ENCODE peak calls at places on chromosomes 4 and X, in six cellular contexts. One of them, this sample, is unnamed.

GRCh38 chr4:130029442-130029841 is 933.5 kb downstream of the C4orf33 start:
- DNase-seq in substantia nigra: no peak
- DNase-seq in ovary: no peak
- DNase-seq in mesendoderm: peak
- DNase-seq in PC-9: no peak
- DNase-seq in thoracic aorta: no peak
- DNase-seq in this sample: no peak

GRCh38 chrX:11890843-11891514 is 132.9 kb downstream of the MSL3 start:
- DNase-seq in thoracic aorta: no peak
- DNase-seq in substantia nigra: no peak
- DNase-seq in mesendoderm: no peak
- DNase-seq in PC-9: no peak
- DNase-seq in ovary: no peak
- DNase-seq in this sample: no peak

GRCh38 chr4:13984996-13985780 is 357.7 kb upstream of the BOD1L1 start:
- DNase-seq in thoracic aorta: no peak
- DNase-seq in substantia nigra: no peak
- DNase-seq in ovary: no peak
- DNase-seq in mesendoderm: no peak
- DNase-seq in PC-9: no peak
- DNase-seq in this sample: no peak

GRCh38 chrX:42246814-42247213 is 323.5 kb upstream of the CASK start:
- DNase-seq in thoracic aorta: no peak
- DNase-seq in PC-9: no peak
- DNase-seq in mesendoderm: no peak
- DNase-seq in substantia nigra: no peak
- DNase-seq in ovary: no peak
- DNase-seq in this sample: no peak

GRCh38 chr4:159282944-159283343 is 180.1 kb downstream of the RAPGEF2 start:
- DNase-seq in thoracic aorta: no peak
- DNase-seq in ovary: no peak
- DNase-seq in mesendoderm: no peak
- DNase-seq in PC-9: no peak
- DNase-seq in substantia nigra: no peak
- DNase-seq in this sample: no peak

GRCh38 chr4:140575489-140575888 is 6.7 kb upstream of the UCP1 start:
- DNase-seq in mesendoderm: no peak
- DNase-seq in substantia nigra: no peak
- DNase-seq in PC-9: no peak
- DNase-seq in ovary: no peak
- DNase-seq in thoracic aorta: no peak
- DNase-seq in this sample: no peak

GRCh38 chr4:145066063-145066501 is 31.9 kb downstream of the ANAPC10 start:
- DNase-seq in mesendoderm: peak
- DNase-seq in substantia nigra: no peak
- DNase-seq in PC-9: no peak
- DNase-seq in ovary: no peak
- DNase-seq in thoracic aorta: no peak
- DNase-seq in this sample: no peak

GRCh38 chr4:13244342-13244905 is 239.7 kb downstream of the RAB28 start:
- DNase-seq in ovary: no peak
- DNase-seq in mesendoderm: peak
- DNase-seq in thoracic aorta: no peak
- DNase-seq in substantia nigra: no peak
- DNase-seq in PC-9: no peak
- DNase-seq in this sample: no peak

GRCh38 chr4:73897380-73898136 is 28.4 kb downstream of the CXCL1 start:
- DNase-seq in thoracic aorta: no peak
- DNase-seq in substantia nigra: no peak
- DNase-seq in PC-9: no peak
- DNase-seq in ovary: no peak
- DNase-seq in mesendoderm: no peak
- DNase-seq in this sample: no peak

GRCh38 chr4:188383180-188383579 is 243.9 kb downstream of the TRIML1 start:
- DNase-seq in substantia nigra: no peak
- DNase-seq in PC-9: no peak
- DNase-seq in thoracic aorta: no peak
- DNase-seq in ovary: no peak
- DNase-seq in mesendoderm: no peak
- DNase-seq in this sample: no peak

GRCh38 chr4:73127839-73128448 is 58.4 kb upstream of the COX18 start:
- DNase-seq in substantia nigra: no peak
- DNase-seq in ovary: no peak
- DNase-seq in thoracic aorta: no peak
- DNase-seq in PC-9: no peak
- DNase-seq in mesendoderm: peak
- DNase-seq in this sample: peak

GRCh38 chrX:10620121-10620699 is at the start of gene MID1:
- DNase-seq in mesendoderm: peak
- DNase-seq in PC-9: peak
- DNase-seq in substantia nigra: peak
- DNase-seq in thoracic aorta: peak
- DNase-seq in ovary: peak
- DNase-seq in this sample: peak

GRCh38 chr4:83599183-83599582 is 63.3 kb downstream of the GPAT3 start:
- DNase-seq in thoracic aorta: no peak
- DNase-seq in ovary: no peak
- DNase-seq in PC-9: no peak
- DNase-seq in mesendoderm: peak
- DNase-seq in substantia nigra: no peak
- DNase-seq in this sample: no peak

GRCh38 chr4:2796261-2797187 is 3.6 kb downstream of the SH3BP2 start:
- DNase-seq in mesendoderm: no peak
- DNase-seq in thoracic aorta: no peak
- DNase-seq in substantia nigra: no peak
- DNase-seq in ovary: peak
- DNase-seq in PC-9: peak
- DNase-seq in this sample: no peak

GRCh38 chr4:21554510-21554909 is 394.1 kb downstream of the KCNIP4 start:
- DNase-seq in substantia nigra: no peak
- DNase-seq in mesendoderm: no peak
- DNase-seq in thoracic aorta: no peak
- DNase-seq in ovary: no peak
- DNase-seq in PC-9: no peak
- DNase-seq in this sample: no peak

GRCh38 chr4:131093303-131093702 is 1997.4 kb downstream of the C4orf33 start:
- DNase-seq in mesendoderm: peak
- DNase-seq in thoracic aorta: no peak
- DNase-seq in PC-9: no peak
- DNase-seq in substantia nigra: no peak
- DNase-seq in ovary: no peak
- DNase-seq in this sample: no peak

GRCh38 chrX:17737707-17738001 is 361 bp downstream of the SCML1 start:
- DNase-seq in mesendoderm: no peak
- DNase-seq in PC-9: no peak
- DNase-seq in substantia nigra: no peak
- DNase-seq in ovary: no peak
- DNase-seq in thoracic aorta: no peak
- DNase-seq in this sample: no peak

GRCh38 chr4:137267024-137267423 is 265.3 kb downstream of the PCDH18 start:
- DNase-seq in mesendoderm: no peak
- DNase-seq in substantia nigra: no peak
- DNase-seq in thoracic aorta: no peak
- DNase-seq in ovary: no peak
- DNase-seq in PC-9: no peak
- DNase-seq in this sample: no peak

GRCh38 chrX:30863969-30864368 is 25.1 kb downstream of the TAB3 start:
- DNase-seq in substantia nigra: no peak
- DNase-seq in PC-9: no peak
- DNase-seq in thoracic aorta: no peak
- DNase-seq in ovary: no peak
- DNase-seq in mesendoderm: no peak
- DNase-seq in this sample: no peak

GRCh38 chrX:43540318-43540717 is 115.8 kb upstream of the MAOA start:
- DNase-seq in PC-9: no peak
- DNase-seq in substantia nigra: no peak
- DNase-seq in thoracic aorta: no peak
- DNase-seq in ovary: no peak
- DNase-seq in mesendoderm: no peak
- DNase-seq in this sample: no peak

GRCh38 chr4:8112036-8112576 is 46.5 kb downstream of the ABLIM2 start:
- DNase-seq in thoracic aorta: no peak
- DNase-seq in ovary: no peak
- DNase-seq in mesendoderm: no peak
- DNase-seq in PC-9: no peak
- DNase-seq in substantia nigra: no peak
- DNase-seq in this sample: no peak

GRCh38 chr4:8113611-8114343 is 44.8 kb downstream of the ABLIM2 start:
- DNase-seq in substantia nigra: no peak
- DNase-seq in ovary: no peak
- DNase-seq in mesendoderm: no peak
- DNase-seq in thoracic aorta: no peak
- DNase-seq in PC-9: no peak
- DNase-seq in this sample: no peak

GRCh38 chr4:8110071-8110986 is 48.3 kb downstream of the ABLIM2 start:
- DNase-seq in substantia nigra: no peak
- DNase-seq in mesendoderm: peak
- DNase-seq in PC-9: peak
- DNase-seq in ovary: no peak
- DNase-seq in thoracic aorta: no peak
- DNase-seq in this sample: no peak

GRCh38 chr4:8114456-8115202 is 44.0 kb downstream of the ABLIM2 start:
- DNase-seq in thoracic aorta: no peak
- DNase-seq in ovary: no peak
- DNase-seq in PC-9: no peak
- DNase-seq in mesendoderm: no peak
- DNase-seq in substantia nigra: no peak
- DNase-seq in this sample: no peak

DNA sequence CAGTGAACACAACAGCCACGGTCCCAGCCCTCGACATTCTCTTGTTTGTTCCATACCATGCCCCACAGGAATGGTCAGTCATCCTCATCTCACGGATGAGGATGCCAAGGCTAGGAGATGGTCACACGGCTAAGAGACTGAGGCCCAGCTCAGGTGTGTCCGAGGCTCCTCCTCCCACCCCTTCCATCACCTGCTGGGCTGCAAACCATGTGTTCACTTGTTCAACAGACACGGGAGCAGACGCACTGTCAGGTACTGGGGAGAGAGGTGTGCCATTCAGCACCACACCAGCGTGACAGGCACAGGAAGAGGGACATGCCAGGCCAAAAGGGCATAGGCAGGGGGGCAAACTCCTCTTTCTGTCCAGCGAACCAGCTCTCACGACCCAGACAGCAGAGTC is 45.9 kb downstream of the ABLIM2 start:
- DNase-seq in substantia nigra: no peak
- DNase-seq in mesendoderm: no peak
- DNase-seq in ovary: no peak
- DNase-seq in PC-9: no peak
- DNase-seq in thoracic aorta: no peak
- DNase-seq in this sample: no peak
- H3K27ac ChIP-seq in substantia nigra: no peak
- H3K27ac ChIP-seq in mesendoderm: no peak
- H3K27ac ChIP-seq in ovary: no peak
- H3K27ac ChIP-seq in PC-9: no peak
- H3K27ac ChIP-seq in thoracic aorta: no peak
- H3K27ac ChIP-seq in this sample: no peak

GRCh38 chr4:27358269-27358668 is 497.6 kb downstream of the STIM2 start:
- DNase-seq in PC-9: no peak
- DNase-seq in substantia nigra: no peak
- DNase-seq in thoracic aorta: no peak
- DNase-seq in mesendoderm: no peak
- DNase-seq in ovary: no peak
- DNase-seq in this sample: no peak

GRCh38 chr4:27360651-27361347 is 500.2 kb downstream of the STIM2 start:
- DNase-seq in substantia nigra: no peak
- DNase-seq in thoracic aorta: no peak
- DNase-seq in ovary: no peak
- DNase-seq in PC-9: no peak
- DNase-seq in mesendoderm: peak
- DNase-seq in this sample: no peak

DNA sequence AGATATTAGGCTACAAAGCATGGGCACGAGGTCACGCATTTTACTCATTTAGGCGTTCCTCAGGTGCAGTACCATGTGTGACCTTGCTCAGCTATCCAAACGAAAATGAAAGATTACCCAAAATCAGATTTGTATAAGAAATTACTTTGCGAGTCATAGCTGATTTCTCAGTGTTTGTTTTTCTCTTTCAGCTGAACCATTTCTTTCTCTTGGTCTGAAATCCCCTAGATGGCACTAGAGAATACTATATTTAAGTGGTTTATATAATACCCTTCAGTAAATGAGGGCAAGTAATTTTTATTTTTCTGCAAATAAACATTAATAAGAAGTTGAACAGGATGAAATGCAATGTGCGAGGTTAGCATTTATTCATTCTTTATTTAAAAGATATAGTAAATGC is 496.6 kb downstream of the STIM2 start:
- DNase-seq in substantia nigra: no peak
- DNase-seq in PC-9: no peak
- DNase-seq in ovary: no peak
- DNase-seq in mesendoderm: peak
- DNase-seq in thoracic aorta: no peak
- DNase-seq in this sample: no peak
- H3K27ac ChIP-seq in substantia nigra: no peak
- H3K27ac ChIP-seq in PC-9: no peak
- H3K27ac ChIP-seq in ovary: no peak
- H3K27ac ChIP-seq in mesendoderm: no peak
- H3K27ac ChIP-seq in thoracic aorta: no peak
- H3K27ac ChIP-seq in this sample: no peak

GRCh38 chr4:161577604-161578301 is 586.0 kb downstream of the FSTL5 start:
- DNase-seq in PC-9: no peak
- DNase-seq in mesendoderm: peak
- DNase-seq in ovary: no peak
- DNase-seq in thoracic aorta: no peak
- DNase-seq in substantia nigra: no peak
- DNase-seq in this sample: no peak
- H3K27ac ChIP-seq in PC-9: no peak
- H3K27ac ChIP-seq in mesendoderm: no peak
- H3K27ac ChIP-seq in ovary: no peak
- H3K27ac ChIP-seq in thoracic aorta: no peak
- H3K27ac ChIP-seq in substantia nigra: no peak
- H3K27ac ChIP-seq in this sample: no peak

DNA sequence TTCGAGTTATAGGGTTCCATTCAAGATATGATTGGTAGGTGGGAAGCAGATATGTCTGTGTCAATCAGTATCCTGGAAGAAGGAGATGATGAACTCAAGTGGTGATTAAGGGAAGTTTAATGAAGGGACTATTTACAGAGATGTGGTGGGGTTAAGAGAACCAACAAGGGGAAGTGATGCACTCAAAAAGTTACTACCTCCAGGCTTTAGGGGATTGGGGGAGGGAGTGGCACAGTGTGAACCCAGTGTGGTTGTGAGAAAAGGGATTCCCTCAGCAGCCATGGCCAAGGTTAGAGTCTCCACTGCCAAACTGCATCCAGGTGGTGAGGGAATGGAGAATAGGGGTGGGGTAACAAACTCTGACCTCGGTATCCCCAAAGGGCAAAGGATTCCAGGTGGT is 27.9 kb downstream of the PKD2 start:
- DNase-seq in substantia nigra: no peak
- DNase-seq in PC-9: no peak
- DNase-seq in ovary: no peak
- DNase-seq in thoracic aorta: no peak
- DNase-seq in mesendoderm: no peak
- DNase-seq in this sample: no peak
- H3K27ac ChIP-seq in substantia nigra: no peak
- H3K27ac ChIP-seq in PC-9: no peak
- H3K27ac ChIP-seq in ovary: no peak
- H3K27ac ChIP-seq in thoracic aorta: no peak
- H3K27ac ChIP-seq in mesendoderm: no peak
- H3K27ac ChIP-seq in this sample: no peak

This sample was measured in caudate nucleus.